ENCODE peak calls at places on chromosomes 4 and X, in nine cellular contexts. Z, T, K, L, O, A, Q, P and B are unnamed samples.

GRCh38 chr4:10457255-10457801 is at the start of gene ZNF518B:
- DNase-seq in Q (peak), T (peak), A (peak), K (peak), P (peak), L (peak), O (peak), Z (peak), B (peak)

GRCh38 chr4:82780398-82781231 is 18.0 kb downstream of the SCD5 start:
- DNase-seq in L (no peak), P (peak), A (peak), K (peak), Z (peak), O (peak), Q (peak), T (peak), B (no peak)

GRCh38 chr4:16914208-16914607 is 15.8 kb upstream of the LDB2 start:
- DNase-seq in T (no peak), P (no peak), Q (no peak), A (peak), K (no peak), O (no peak), L (no peak), Z (no peak), B (no peak)

GRCh38 chr4:125681240-125681639 is 366.5 kb downstream of the FAT4 start:
- DNase-seq in T (no peak), Z (no peak), P (no peak), A (no peak), Q (no peak), O (no peak), K (no peak), L (no peak), B (no peak)

GRCh38 chrX:17484592-17484991 is 109.6 kb downstream of the NHS start:
- DNase-seq in Q (no peak), A (no peak), O (no peak), Z (no peak), P (no peak), L (no peak), T (no peak), K (no peak), B (no peak)

GRCh38 chr4:106986486-106986885 is 49.6 kb downstream of the DKK2 start:
- DNase-seq in Z (no peak), T (no peak), P (no peak), L (no peak), A (peak), Q (no peak), K (no peak), O (no peak), B (no peak)

GRCh38 chrX:12488781-12489180 is 302.4 kb upstream of the PRPS2 start:
- DNase-seq in O (no peak), Z (no peak), A (peak), T (no peak), Q (no peak), L (no peak), K (no peak), P (no peak), B (no peak)

GRCh38 chr4:5955201-5955821 is 62.4 kb upstream of the CRMP1 start:
- DNase-seq in L (no peak), P (no peak), K (peak), O (no peak), T (peak), Z (no peak), A (no peak), Q (no peak), B (peak)

GRCh38 chrX:45479196-45479834 is 278.6 kb upstream of the DIPK2B start:
- DNase-seq in T (no peak), L (no peak), Z (no peak), P (no peak), A (peak), Q (peak), O (no peak), K (no peak), B (no peak)

GRCh38 chrX:136219893-136220292 is 31.3 kb downstream of the MAP7D3 start:
- DNase-seq in O (no peak), L (no peak), K (no peak), A (no peak), Z (no peak), Q (no peak), P (no peak), T (no peak), B (no peak)

GRCh38 chr4:78613522-78614311 is 62.1 kb downstream of the ANXA3 start:
- DNase-seq in P (no peak), Q (no peak), L (no peak), Z (no peak), T (no peak), A (no peak), K (no peak), O (no peak), B (no peak)

GRCh38 chrX:68829594-68830485 is 1.0 kb downstream of the EFNB1 start:
- DNase-seq in L (no peak), Z (peak), P (no peak), A (peak), T (peak), Q (peak), K (peak), O (no peak), B (peak)

GRCh38 chr4:99410075-99410474 is 25.1 kb downstream of the ADH7 start:
- DNase-seq in Z (no peak), K (no peak), Q (no peak), P (no peak), L (no peak), O (no peak), A (no peak), T (no peak), B (no peak)

GRCh38 chr4:30396772-30397475 is 323.2 kb upstream of the PCDH7 start:
- DNase-seq in L (no peak), P (no peak), Q (no peak), O (no peak), Z (no peak), T (no peak), A (peak), K (no peak), B (no peak)

GRCh38 chrX:46465203-46465602 is 80.0 kb downstream of the ZNF674 start:
- DNase-seq in O (no peak), K (no peak), A (no peak), Z (no peak), T (no peak), L (no peak), Q (no peak), P (no peak), B (no peak)

GRCh38 chrX:119228506-119229290 is 7.4 kb upstream of the PGRMC1 start:
- DNase-seq in Z (no peak), O (no peak), L (no peak), K (no peak), A (peak), P (peak), T (no peak), Q (peak), B (no peak)

GRCh38 chr4:189850239-189850856 is 90.3 kb upstream of the FRG1 start:
- DNase-seq in T (no peak), O (no peak), L (no peak), K (no peak), Q (no peak), A (no peak), Z (no peak), P (no peak), B (no peak)

GRCh38 chrX:46873746-46874145 is 36.9 kb downstream of the RP2 start:
- DNase-seq in Q (no peak), O (no peak), L (no peak), T (no peak), K (no peak), P (no peak), A (peak), Z (no peak), B (no peak)

GRCh38 chr4:89140168-89140759 is 28.9 kb downstream of the TIGD2 start:
- DNase-seq in K (no peak), A (no peak), T (no peak), P (peak), O (no peak), Z (no peak), L (no peak), Q (no peak), B (no peak)

GRCh38 chr4:89136525-89136924 is 25.2 kb downstream of the TIGD2 start:
- DNase-seq in Q (peak), L (no peak), O (no peak), T (no peak), K (no peak), A (peak), P (no peak), Z (no peak), B (no peak)

GRCh38 chr4:89134775-89135319 is 23.5 kb downstream of the TIGD2 start:
- DNase-seq in K (no peak), A (peak), P (no peak), O (no peak), L (no peak), T (no peak), Z (no peak), Q (peak), B (no peak)

GRCh38 chr4:89137695-89138094 is 26.4 kb downstream of the TIGD2 start:
- DNase-seq in K (no peak), L (no peak), T (no peak), Z (no peak), O (no peak), P (no peak), A (no peak), Q (no peak), B (no peak)

DNA sequence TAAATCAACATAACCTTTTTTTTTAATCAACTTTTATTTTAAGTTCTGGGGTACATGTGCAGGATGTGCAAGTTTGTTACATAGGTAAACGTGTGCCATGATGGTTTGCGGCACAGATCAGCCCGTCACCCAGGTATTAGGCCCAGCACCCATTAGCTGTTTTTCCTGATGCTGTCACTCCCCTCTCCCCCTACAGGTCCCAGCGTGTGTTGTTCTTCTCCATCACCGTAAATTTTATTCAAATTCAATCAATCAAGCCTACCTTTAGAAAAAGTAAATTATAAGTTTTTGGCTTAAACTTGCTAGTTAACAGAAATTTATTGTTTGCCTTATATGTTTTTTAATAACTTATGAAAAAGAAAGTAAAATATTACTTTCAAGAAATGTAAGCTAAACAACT is 25.9 kb downstream of the TIGD2 start:
- DNase-seq in L (no peak), K (no peak), Z (no peak), Q (no peak), T (no peak), A (no peak), P (no peak), O (no peak), B (no peak)
- TF ChIP-seq CTCF in L (peak), K (no peak), Z (no peak), Q (no peak), T (no peak), A (no peak), P (no peak), O (no peak), B (no peak)

GRCh38 chrX:88612870-88613329 is 134.1 kb upstream of the CPXCR1 start:
- DNase-seq in Q (no peak), K (no peak), P (no peak), O (no peak), A (peak), Z (no peak), L (no peak), T (no peak), B (no peak)

DNA sequence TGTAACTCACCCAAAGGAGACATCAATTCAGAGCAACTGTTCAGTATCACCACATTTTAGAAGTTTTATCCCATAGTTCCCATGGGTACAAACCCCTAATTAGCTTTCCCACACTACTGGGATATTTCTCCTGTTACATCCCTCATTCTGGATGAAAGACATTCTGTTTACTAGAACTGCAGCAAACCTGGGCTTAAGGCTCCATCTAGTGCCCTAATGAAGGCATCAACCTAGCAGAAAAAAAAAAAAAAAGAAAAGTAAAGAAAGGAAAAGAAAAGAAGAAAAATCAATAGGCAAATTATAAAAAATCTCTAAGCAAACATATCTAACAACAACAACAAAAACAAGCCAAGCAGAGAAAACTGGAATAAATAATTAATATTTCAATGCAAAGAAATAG is 133.7 kb upstream of the CPXCR1 start:
- DNase-seq in A (peak), L (no peak), O (no peak), K (no peak), Z (no peak), Q (peak), P (no peak), T (no peak), B (no peak)
- TF ChIP-seq CTCF in A (peak), L (peak), O (no peak), K (no peak), Z (peak), Q (no peak), P (peak), T (no peak), B (no peak)

GRCh38 chrX:149647505-149647904 is 15.9 kb upstream of the TMEM185A start:
- DNase-seq in L (no peak), Z (no peak), P (no peak), K (no peak), O (no peak), A (no peak), Q (no peak), T (no peak), B (no peak)

GRCh38 chrX:149650162-149650561 is 18.6 kb upstream of the TMEM185A start:
- DNase-seq in P (no peak), Q (no peak), Z (no peak), T (no peak), L (no peak), A (no peak), O (no peak), K (no peak), B (no peak)

GRCh38 chrX:149652232-149652981 is 20.8 kb upstream of the TMEM185A start:
- DNase-seq in P (no peak), Z (no peak), L (no peak), K (no peak), Q (no peak), T (no peak), O (no peak), A (no peak), B (no peak)

GRCh38 chrX:149643496-149643895 is 11.9 kb upstream of the TMEM185A start:
- DNase-seq in A (no peak), Q (no peak), P (no peak), Z (no peak), O (no peak), L (no peak), K (no peak), T (no peak), B (no peak)

DNA sequence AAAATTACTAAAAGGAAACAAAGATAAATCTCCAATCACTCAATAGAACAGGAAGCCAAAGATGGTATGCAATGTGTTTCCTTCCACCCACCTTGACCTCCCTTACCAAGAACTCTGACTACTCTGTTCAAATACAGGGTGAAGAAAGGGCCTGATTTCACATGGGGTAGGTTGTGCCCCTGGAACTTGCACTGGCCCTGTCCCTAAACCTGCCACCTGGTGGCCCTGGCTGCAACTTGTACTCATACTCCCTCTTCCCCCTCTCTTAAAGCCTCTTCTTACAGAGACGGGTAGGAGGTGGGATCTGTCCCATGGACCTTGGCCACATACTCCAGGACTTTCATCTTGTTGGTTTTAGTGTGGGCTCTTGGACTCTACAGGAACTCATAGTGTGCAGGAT is 17.3 kb upstream of the TMEM185A start:
- DNase-seq in T (no peak), K (no peak), O (no peak), L (no peak), A (no peak), P (no peak), Z (no peak), Q (no peak), B (no peak)
- TF ChIP-seq CTCF in T (no peak), K (no peak), O (no peak), L (no peak), A (no peak), P (no peak), Z (peak), Q (no peak), B (no peak)

DNA sequence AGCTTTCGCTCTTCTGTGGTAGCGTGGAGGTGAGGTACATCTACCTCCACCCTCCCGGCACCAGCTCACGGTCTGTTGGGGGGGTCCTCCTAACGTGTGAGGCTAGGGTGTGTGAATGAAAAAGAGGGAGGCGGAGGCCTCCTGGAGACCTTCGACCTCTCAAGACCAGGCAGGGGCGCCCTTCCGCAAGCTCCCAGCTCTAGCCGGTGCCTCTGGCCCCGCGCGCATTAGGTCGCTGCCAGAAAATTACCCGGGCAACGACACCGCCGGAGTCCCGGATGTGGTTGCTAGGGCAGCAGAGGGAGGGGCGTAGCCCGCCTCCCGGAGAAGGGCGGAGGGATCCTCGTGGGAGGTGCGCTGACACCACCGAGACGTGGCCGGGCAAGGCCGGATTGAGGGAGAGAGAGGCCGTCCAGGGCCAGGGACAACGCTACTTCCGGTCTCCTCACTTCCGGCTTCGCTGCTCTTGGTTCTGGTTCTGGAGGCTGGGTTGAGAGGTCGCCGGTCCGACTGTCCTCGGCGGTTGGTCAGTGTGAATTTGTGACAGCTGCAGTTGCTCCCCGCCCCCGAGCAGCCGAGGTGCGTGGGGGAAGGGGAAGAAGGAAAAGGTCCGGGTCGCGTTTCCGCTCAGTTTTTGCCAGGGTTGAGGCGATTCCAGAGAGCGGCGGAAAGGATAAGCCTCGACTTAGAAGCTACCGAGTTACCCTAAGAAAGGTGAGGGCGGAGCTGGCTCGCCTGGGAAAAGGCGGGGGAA is at the start of the genes ARFIP1 and TIGD4:
- DNase-seq in K (peak), Z (peak), A (peak), T (peak), Q (peak), P (peak), L (peak), O (peak), B (peak)
- TF ChIP-seq CTCF in K (no peak), Z (peak), A (peak), T (no peak), Q (peak), P (no peak), L (peak), O (no peak), B (no peak)

GRCh38 chrX:70973221-70973620 is 42.3 kb upstream of the SLC7A3 start:
- DNase-seq in P (peak), L (no peak), K (no peak), Q (no peak), T (no peak), O (no peak), A (peak), Z (no peak), B (no peak)

GRCh38 chrX:70969635-70970481 is 39.0 kb upstream of the SLC7A3 start:
- DNase-seq in Q (no peak), K (no peak), O (no peak), P (no peak), Z (no peak), A (no peak), L (no peak), T (no peak), B (no peak)

DNA sequence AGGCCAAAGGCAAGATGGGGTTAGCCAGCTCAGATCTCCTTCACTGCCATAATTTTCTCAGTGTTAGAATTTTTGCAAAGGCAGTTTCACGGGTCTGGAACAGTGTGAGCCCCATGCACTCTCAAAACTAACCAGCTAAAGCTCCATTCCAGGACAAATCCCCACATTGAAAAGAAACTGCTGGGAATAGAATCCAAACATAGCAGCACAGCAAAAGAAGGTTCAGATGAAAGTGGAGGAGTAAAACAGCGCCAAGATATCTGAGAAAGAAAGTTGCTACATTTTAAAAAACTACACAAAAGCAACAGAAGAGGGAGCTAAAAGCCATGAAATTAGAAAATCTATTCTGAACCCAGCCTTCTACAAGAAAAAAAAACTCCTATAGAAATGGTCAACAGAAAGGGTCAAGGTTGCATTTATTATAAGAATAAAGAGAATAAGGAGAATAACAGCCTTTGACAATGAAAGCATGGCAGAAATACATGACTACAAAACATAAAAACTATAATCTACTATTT is 39.6 kb upstream of the SLC7A3 start:
- DNase-seq in Q (peak), O (no peak), K (no peak), P (no peak), L (no peak), T (no peak), Z (no peak), A (peak), B (no peak)
- TF ChIP-seq CTCF in Q (peak), O (peak), K (no peak), P (peak), L (peak), T (no peak), Z (peak), A (no peak), B (peak)

DNA sequence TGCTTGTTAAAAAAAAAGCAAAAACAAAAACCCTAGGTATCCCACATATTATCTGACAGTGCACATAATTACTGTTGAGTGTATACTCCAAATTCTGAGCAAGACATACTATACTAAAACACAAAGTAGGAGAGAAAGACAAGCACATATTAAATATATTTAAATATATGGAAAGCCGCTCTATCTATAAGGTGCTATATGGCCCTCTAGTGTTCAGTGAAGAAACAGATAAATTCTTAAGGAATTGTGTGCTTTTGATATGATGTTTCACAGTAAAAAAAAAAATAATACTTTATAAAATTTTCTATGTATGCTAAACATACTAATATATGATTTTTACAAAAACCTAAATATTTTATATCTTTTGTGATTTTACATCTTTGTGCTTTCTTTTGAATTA is 137.8 kb downstream of the FBXW7 start:
- DNase-seq in L (no peak), K (no peak), T (no peak), Q (peak), Z (no peak), A (peak), P (no peak), O (no peak), B (no peak)
- TF ChIP-seq CTCF in L (peak), K (no peak), T (no peak), Q (peak), Z (peak), A (peak), P (peak), O (peak), B (peak)

GRCh38 chrX:16469870-16470269 is 180.1 kb upstream of the S100G start:
- DNase-seq in Q (peak), Z (no peak), T (no peak), L (no peak), P (no peak), K (no peak), A (no peak), O (no peak), B (no peak)
- TF ChIP-seq CTCF in Q (no peak), Z (no peak), T (no peak), L (no peak), P (no peak), K (no peak), A (no peak), O (no peak), B (no peak)